ENCODE peak calls at places on chromosomes 1 and 21, in six cellular contexts. H is tibial artery, T is psoas muscle, X is lower lobe of right lung, Z is Peyer's patch, E is WERI-Rb-1. A is an unnamed sample. For H3K27me3, the result is how much of the 10 kb centered on the place peaks cover.

GRCh38 chr21:45972353-45972715 is 9.2 kb upstream of the COL6A1 start:
- DNase-seq in E (peak), H (peak), X (peak), Z (no peak), T (peak), A (no peak)

GRCh38 chr1:230377851-230378250 is 48.3 kb downstream of the PGBD5 start:
- DNase-seq in T (no peak), Z (no peak), X (no peak), H (no peak), E (no peak), A (no peak)

GRCh38 chr1:208043690-208044089 is 132.8 kb upstream of the CD34 start:
- DNase-seq in X (peak), H (no peak), Z (no peak), E (no peak), T (no peak), A (no peak)

GRCh38 chr1:7551442-7551841 is 219.7 kb upstream of the VAMP3 start:
- DNase-seq in Z (no peak), X (peak), H (no peak), E (peak), T (no peak), A (no peak)

GRCh38 chr1:237736372-237737029 is 154.2 kb downstream of the ZP4 start:
- DNase-seq in X (no peak), Z (no peak), E (no peak), T (no peak), H (no peak), A (no peak)

GRCh38 chr1:111133863-111134262 is 6.0 kb downstream of the DRAM2 start:
- DNase-seq in E (no peak), Z (no peak), H (no peak), T (no peak), X (no peak), A (no peak)

GRCh38 chr1:58781541-58782307 is 2.1 kb downstream of the JUN start:
- DNase-seq in Z (peak), H (peak), E (peak), T (peak), X (peak), A (no peak)

GRCh38 chr1:195886000-195886399 is 722.2 kb downstream of the KCNT2 start:
- DNase-seq in X (no peak), E (no peak), T (no peak), H (no peak), Z (no peak), A (no peak)

GRCh38 chr1:160307455-160307854 is 22.5 kb upstream of the PEX19 start:
- DNase-seq in Z (peak), X (no peak), E (no peak), T (no peak), H (no peak), A (no peak)

GRCh38 chr21:36753556-36753955 is 54.6 kb downstream of the SIM2 start:
- DNase-seq in E (no peak), X (no peak), T (no peak), Z (no peak), H (no peak), A (peak)

GRCh38 chr1:25140073-25140797 is 92.1 kb downstream of the SYF2 start:
- DNase-seq in T (no peak), H (peak), E (peak), Z (no peak), X (peak), A (no peak)

GRCh38 chr1:242811092-242811840 is 286.8 kb upstream of the PLD5 start:
- DNase-seq in Z (no peak), H (no peak), X (no peak), T (no peak), E (no peak), A (peak)

GRCh38 chr1:82090104-82090503 is 289.4 kb downstream of the ADGRL2 start:
- DNase-seq in E (no peak), H (no peak), Z (no peak), X (no peak), T (no peak), A (no peak)

GRCh38 chr1:38533772-38534472 is 325.6 kb downstream of the RRAGC start:
- DNase-seq in E (no peak), Z (no peak), X (no peak), T (no peak), H (no peak), A (no peak)

GRCh38 chr21:42455754-42456440 is 40.1 kb downstream of the RSPH1 start:
- DNase-seq in E (no peak), X (no peak), H (no peak), Z (no peak), T (no peak), A (no peak)

GRCh38 chr1:86641318-86641717 is 63.1 kb upstream of the SH3GLB1 start:
- DNase-seq in Z (no peak), H (no peak), E (no peak), X (no peak), T (no peak), A (no peak)

GRCh38 chr1:170402451-170403311 is 129.3 kb upstream of the GORAB start:
- DNase-seq in T (no peak), Z (no peak), H (no peak), E (no peak), X (no peak), A (no peak)

GRCh38 chr21:25700741-25701140 is 34.0 kb downstream of the ATP5PF start:
- DNase-seq in T (no peak), E (no peak), X (no peak), H (no peak), Z (no peak), A (no peak)

GRCh38 chr1:60904079-60904852 is 178.1 kb upstream of the NFIA start:
- DNase-seq in Z (no peak), T (peak), X (no peak), E (no peak), H (peak), A (no peak)

GRCh38 chr1:164559342-164560070 is 522 bp downstream of the PBX1 start:
- DNase-seq in H (peak), E (peak), T (peak), Z (no peak), X (peak), A (no peak)

GRCh38 chr1:169928438-169929209 is 34.9 kb upstream of the SCYL3 start:
- DNase-seq in H (no peak), X (no peak), T (no peak), Z (no peak), E (no peak), A (no peak)

DNA sequence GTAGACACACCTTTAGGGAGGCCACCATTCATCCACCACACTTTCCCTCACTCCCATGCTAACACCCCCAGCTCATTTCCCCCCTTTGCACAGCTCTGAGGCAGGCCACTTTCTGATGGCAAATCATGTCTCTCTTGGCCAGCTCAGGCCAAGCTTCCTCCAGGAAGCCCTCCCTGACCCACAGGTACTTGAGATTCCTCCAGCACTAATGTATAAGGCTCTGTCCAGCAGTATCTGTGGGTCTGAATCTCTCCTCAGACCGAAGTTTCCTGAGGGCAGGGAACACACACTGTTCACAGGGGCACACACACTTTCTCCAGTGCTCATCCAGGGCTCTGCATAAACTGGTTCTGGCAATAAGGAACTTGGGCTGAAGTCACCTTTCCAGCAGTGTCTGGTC is 19.2 kb downstream of the LGR6 start:
- DNase-seq in X (no peak), Z (no peak), H (no peak), T (no peak), E (no peak), A (no peak)
- H3K27me3 ChIP-seq in X (under half), Z (under half), H (under half), T (under half), E (under half), A (half or more)

GRCh38 chr21:38121888-38122705 is 134.7 kb upstream of the KCNJ15 start:
- DNase-seq in Z (no peak), T (no peak), X (no peak), E (no peak), H (no peak), A (no peak)
- H3K4me3 ChIP-seq in Z (no peak), T (no peak), X (no peak), E (peak), H (no peak), A (no peak)

DNA sequence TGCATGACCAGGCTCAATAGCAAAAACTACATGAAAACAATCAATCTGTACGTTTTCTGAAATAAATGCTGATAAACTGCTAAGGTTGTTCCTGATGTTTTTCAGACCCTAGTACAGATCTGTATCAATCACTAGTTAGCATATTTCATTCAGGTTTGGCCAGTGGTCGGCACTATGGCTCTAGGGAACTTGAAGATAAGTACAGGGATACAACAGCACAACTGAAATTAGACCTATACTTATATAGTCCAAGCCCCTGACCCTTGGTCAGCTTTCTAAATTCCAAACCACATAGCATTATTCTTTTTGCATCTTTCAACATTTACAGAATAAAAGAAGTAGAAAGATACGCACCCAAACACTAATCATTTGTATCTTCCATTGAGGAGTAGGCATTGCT is 142.7 kb downstream of the PLPPR4 start:
- DNase-seq in H (no peak), X (no peak), E (no peak), Z (no peak), T (no peak), A (no peak)
- TF ChIP-seq CTCF in H (no peak), X (no peak), E (no peak), Z (no peak), T (no peak), A (no peak)

GRCh38 chr1:156432109-156433018 is 63.4 kb downstream of the RHBG start:
- DNase-seq in H (no peak), X (no peak), E (no peak), T (no peak), Z (no peak), A (no peak)
- H3K27me3 ChIP-seq in H (under half), X (half or more), E (half or more), T (under half), Z (under half), A (half or more)

GRCh38 chr1:223860051-223860559 is 14.4 kb upstream of the TP53BP2 start:
- DNase-seq in T (no peak), E (no peak), X (no peak), Z (no peak), H (no peak), A (no peak)
- H3K4me3 ChIP-seq in T (no peak), E (no peak), X (no peak), Z (no peak), H (no peak), A (no peak)

DNA sequence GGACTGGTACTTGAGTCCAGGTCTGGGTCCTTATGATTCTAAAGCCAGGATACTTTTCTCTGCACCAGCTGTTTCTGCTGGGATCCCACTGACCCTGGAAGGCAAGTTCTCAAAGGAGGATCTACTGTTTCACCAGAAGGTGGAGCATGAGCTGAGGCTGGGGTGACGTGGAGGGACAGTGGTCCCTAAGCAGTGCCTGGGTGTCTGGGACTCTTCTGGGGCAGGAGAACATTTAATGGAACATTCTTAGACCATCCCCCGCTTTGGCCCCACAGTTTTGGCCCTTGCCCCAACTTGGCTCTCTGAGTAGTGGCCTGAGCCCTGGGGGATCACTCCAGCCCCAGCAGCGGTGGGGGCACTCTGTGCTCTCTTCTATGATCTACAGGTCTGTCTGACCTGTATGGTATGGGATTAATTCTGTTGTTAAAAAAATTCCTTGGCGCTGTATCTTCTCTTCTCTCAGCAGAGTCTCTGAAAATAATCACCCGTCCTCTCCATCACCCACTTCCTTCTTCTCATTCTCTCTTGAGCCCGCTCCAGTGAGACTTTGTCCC is 60.3 kb upstream of the CSF3R start:
- DNase-seq in T (no peak), H (peak), Z (no peak), E (peak), X (no peak), A (no peak)
- TF ChIP-seq CTCF in T (no peak), H (no peak), Z (no peak), E (peak), X (no peak), A (no peak)

A was measured in kidney epithelial cell.